ENCODE peak calls at places on chromosomes 13 and 19, in five cellular contexts. R, Q, M, I and S are unnamed samples.

GRCh38 chr13:114341003-114341777 is 26.9 kb downstream of the CHAMP1 start:
- DNase-seq in M (no peak), I (no peak), R (no peak), Q (no peak), S (no peak)

GRCh38 chr19:1745589-1746031 is 7.7 kb upstream of the ONECUT3 start:
- DNase-seq in Q (no peak), M (no peak), I (no peak), R (no peak), S (no peak)

GRCh38 chr19:48631254-48631653 is 5.9 kb downstream of the DBP start:
- DNase-seq in I (no peak), R (no peak), M (no peak), Q (no peak), S (no peak)

GRCh38 chr13:53782400-53783030 is 753.9 kb downstream of the OLFM4 start:
- DNase-seq in R (no peak), Q (no peak), M (peak; percentile 30), I (peak; percentile 31), S (peak; percentile 30)

GRCh38 chr19:50330365-50331078 is 1.3 kb upstream of the KCNC3 start:
- DNase-seq in M (peak; percentile 93), Q (peak; percentile 81), I (peak; percentile 77), R (no peak), S (peak; percentile 90)

GRCh38 chr19:29478578-29479565 is 46.9 kb upstream of the VSTM2B start:
- DNase-seq in M (peak; percentile 58), I (no peak), R (no peak), Q (no peak), S (peak; percentile 45)

GRCh38 chr19:43763473-43763939 is 8.7 kb upstream of the SMG9 start:
- DNase-seq in Q (peak; percentile 72), I (no peak), M (no peak), R (no peak), S (no peak)

GRCh38 chr19:5775668-5776309 is 8.8 kb downstream of the PRR22 start:
- DNase-seq in Q (no peak), M (no peak), R (no peak), I (no peak), S (no peak)

GRCh38 chr19:39074205-39074692 is 9.9 kb upstream of the ACP7 start:
- DNase-seq in R (no peak), M (no peak), I (no peak), Q (no peak), S (no peak)

GRCh38 chr13:89568276-89568675 is 1779.2 kb upstream of the MIR17HG start:
- DNase-seq in Q (no peak), R (no peak), M (no peak), I (no peak), S (no peak)

GRCh38 chr19:37893845-37894575 is 12.4 kb downstream of the WDR87 start:
- DNase-seq in R (no peak), M (no peak), I (no peak), Q (no peak), S (no peak)

GRCh38 chr19:31705656-31706055 is 356.4 kb upstream of the TSHZ3 start:
- DNase-seq in Q (no peak), R (no peak), M (no peak), I (no peak), S (no peak)

GRCh38 chr19:29806098-29806866 is 5.5 kb upstream of the CCNE1 start:
- DNase-seq in R (no peak), Q (no peak), M (peak; percentile 67), I (peak; percentile 85), S (peak; percentile 64)

GRCh38 chr19:13850910-13851753 is 25.8 kb upstream of the NANOS3 start:
- DNase-seq in Q (peak; percentile 97), R (no peak), I (peak; percentile 93), M (peak; percentile 42), S (no peak)

GRCh38 chr13:97855570-97855970 is 97.9 kb upstream of the IPO5 start:
- DNase-seq in I (peak; percentile 51), Q (no peak), M (peak; percentile 62), R (no peak), S (peak; percentile 69)

GRCh38 chr19:6721773-6722172 is 1.3 kb upstream of the C3 start:
- DNase-seq in Q (no peak), I (no peak), M (no peak), R (no peak), S (no peak)

GRCh38 chr19:36169084-36169760 is 17.0 kb upstream of the COX7A1 start:
- DNase-seq in M (no peak), Q (no peak), R (no peak), I (no peak), S (peak; percentile 87)

GRCh38 chr13:114338959-114339358 is 24.7 kb downstream of the CHAMP1 start:
- DNase-seq in I (no peak), M (no peak), Q (no peak), R (no peak), S (no peak)

GRCh38 chr19:6519289-6519688 is 11.5 kb upstream of the TNFSF9 start:
- DNase-seq in Q (no peak), I (no peak), R (no peak), M (no peak), S (no peak)

GRCh38 chr13:100440756-100441421 is 147.7 kb downstream of the GGACT start:
- DNase-seq in R (no peak), I (no peak), M (no peak), Q (no peak), S (no peak)

GRCh38 chr13:51771418-51772104 is 32.4 kb downstream of the DHRS12 start:
- DNase-seq in Q (no peak), R (no peak), I (no peak), M (no peak), S (no peak)

GRCh38 chr19:15175609-15176008 is 25.2 kb downstream of the NOTCH3 start:
- DNase-seq in I (no peak), R (no peak), M (no peak), Q (no peak), S (no peak)

GRCh38 chr13:32645854-32646253 is 59.6 kb downstream of the PDS5B start:
- DNase-seq in I (no peak), M (no peak), R (no peak), Q (no peak), S (no peak)

GRCh38 chr19:15249912-15250634 is 17.8 kb upstream of the EPHX3 start:
- DNase-seq in Q (peak; percentile 90), R (no peak), I (no peak), M (no peak), S (no peak)

GRCh38 chr13:49443689-49444516 is at the start of the genes CAB39L and SETDB2:
- DNase-seq in M (peak; percentile 94), R (peak; percentile 98), I (peak; percentile 99), Q (peak; percentile 100), S (peak; percentile 95)

GRCh38 chr19:19873381-19873780 is 7.7 kb downstream of the ZNF253 start:
- DNase-seq in R (no peak), I (no peak), M (no peak), Q (no peak), S (no peak)

GRCh38 chr19:43639507-43640423 is at the start of gene CADM4:
- DNase-seq in R (no peak), M (peak; percentile 93), Q (no peak), I (no peak), S (peak; percentile 50)

GRCh38 chr19:32483574-32483973 is 78.0 kb downstream of the DPY19L3 start:
- DNase-seq in I (no peak), R (no peak), Q (no peak), M (peak; percentile 49), S (no peak)

GRCh38 chr19:3098141-3098514 is 4.0 kb downstream of the GNA11 start:
- DNase-seq in Q (no peak), R (no peak), M (no peak), I (no peak), S (no peak)
- H3K4me3 ChIP-seq in Q (peak overlapping the region; percentile 43), R (peak overlapping the region; percentile 96), M (no peak overlapping the region), I (no peak overlapping the region), S (no peak overlapping the region)

GRCh38 chr13:27788271-27788670 is 4.0 kb upstream of the GSX1 start:
- DNase-seq in Q (no peak), M (no peak), R (no peak), I (no peak), S (no peak)
- H3K27me3 ChIP-seq in Q (peaks cover 21% of the 10 kb centered on the region), M (peaks cover 58% of the 10 kb centered on the region), R (peaks cover 37% of the 10 kb centered on the region), I (peaks cover 63% of the 10 kb centered on the region), S (peaks cover 95% of the 10 kb centered on the region)

GRCh38 chr19:3520166-3521103 is 14.3 kb downstream of the FZR1 start:
- DNase-seq in M (peak; percentile 66), Q (peak; percentile 59), I (no peak), R (no peak), S (no peak)
- TF ChIP-seq CTCF in M (no peak), Q (no peak), I (no peak), R (no peak), S (peak; percentile 22)

GRCh38 chr13:40375522-40376171 is 290.8 kb downstream of the FOXO1 start:
- DNase-seq in R (no peak), I (no peak), M (peak; percentile 67), Q (no peak), S (no peak)

GRCh38 chr13:40379186-40379585 is 287.3 kb downstream of the FOXO1 start:
- DNase-seq in I (no peak), R (no peak), Q (no peak), M (no peak), S (no peak)

GRCh38 chr13:40376867-40377266 is 289.6 kb downstream of the FOXO1 start:
- DNase-seq in R (no peak), I (no peak), Q (no peak), M (no peak), S (no peak)

GRCh38 chr13:40377783-40378182 is 288.7 kb downstream of the FOXO1 start:
- DNase-seq in M (no peak), Q (no peak), R (no peak), I (no peak), S (no peak)

GRCh38 chr13:40376296-40376849 is 290.1 kb downstream of the FOXO1 start:
- DNase-seq in R (no peak), I (no peak), M (no peak), Q (no peak), S (no peak)
- H3K4me3 ChIP-seq in R (no peak overlapping the region), I (no peak overlapping the region), M (no peak overlapping the region), Q (no peak overlapping the region), S (no peak overlapping the region)

GRCh38 chr19:55158848-55159793 is 1.6 kb upstream of the TNNI3 start:
- DNase-seq in I (peak; percentile 77), R (no peak), Q (no peak), M (no peak), S (no peak)
- H3K27me3 ChIP-seq in I (peaks cover 29% of the 10 kb centered on the region), R (peaks cover 26% of the 10 kb centered on the region), Q (peaks cover 32% of the 10 kb centered on the region), M (peaks cover 21% of the 10 kb centered on the region), S (peaks cover 6% of the 10 kb centered on the region)

GRCh38 chr19:8609210-8610040 is 1.1 kb downstream of the ADAMTS10 start:
- DNase-seq in M (peak; percentile 92), I (peak; percentile 74), R (no peak), Q (peak; percentile 87), S (peak; percentile 35)
- TF ChIP-seq CTCF in M (no peak), I (peak; percentile 8), R (no peak), Q (peak; percentile 35), S (peak; percentile 6)